ENCODE peak calls at places on chromosomes 4 and X, in five cellular contexts. K is HL-60, X is fibroblast of lung, H is AG10803, T is lower leg skin. R is an unnamed sample.
A peak's percentile ranks its signal among the peaks of the same experiment; 100 is the strongest.

GRCh38 chr4:70704333-70705145 is 16.2 kb downstream of the UTP3 start:
- DNase-seq in K (peak; percentile 42), X (peak; percentile 81), H (peak; percentile 61), T (peak; percentile 67), R (no peak)

GRCh38 chrX:105969487-105969886 is 69.0 kb downstream of the SERPINA7 start:
- DNase-seq in K (no peak), X (no peak), H (no peak), T (no peak), R (no peak)

GRCh38 chr4:90498175-90498574 is 371.0 kb downstream of the CCSER1 start:
- DNase-seq in K (no peak), X (no peak), H (no peak), T (no peak), R (no peak)

GRCh38 chrX:134171661-134172587 is 65.1 kb upstream of the CCDC160 start:
- DNase-seq in K (no peak), X (no peak), H (no peak), T (no peak), R (no peak)

GRCh38 chrX:24927372-24927771 is 88.4 kb downstream of the ARX start:
- DNase-seq in K (no peak), X (no peak), H (no peak), T (no peak), R (no peak)

GRCh38 chrX:152735101-152735500 is 1.5 kb downstream of the MAGEA12 start:
- DNase-seq in K (no peak), X (no peak), H (no peak), T (no peak), R (no peak)

GRCh38 chr4:8904666-8905065 is 33.0 kb upstream of the HMX1 start:
- DNase-seq in K (no peak), X (no peak), H (no peak), T (no peak), R (no peak)

GRCh38 chr4:112189754-112190153 is 41.8 kb upstream of the AP1AR start:
- DNase-seq in K (no peak), X (no peak), H (peak; percentile 20), T (no peak), R (no peak)

GRCh38 chr4:24791043-24791442 is 4.3 kb upstream of the SOD3 start:
- DNase-seq in K (no peak), X (no peak), H (no peak), T (no peak), R (no peak)

GRCh38 chr4:80069108-80069836 is 3.8 kb downstream of the ANTXR2 start:
- DNase-seq in K (no peak), X (peak; percentile 66), H (no peak), T (no peak), R (no peak)

GRCh38 chrX:47297874-47298273 is 65.1 kb downstream of the USP11 start:
- DNase-seq in K (no peak), X (no peak), H (no peak), T (no peak), R (no peak)

GRCh38 chr4:3773552-3774001 is 7.4 kb downstream of the ADRA2C start:
- DNase-seq in K (no peak), X (no peak), H (no peak), T (no peak), R (no peak)

GRCh38 chr4:149765630-149766029 is 50.0 kb downstream of the IQCM start:
- DNase-seq in K (peak; percentile 5), X (peak; percentile 70), H (peak; percentile 54), T (no peak), R (no peak)

GRCh38 chrX:71251456-71251973 is 2.4 kb downstream of the ZMYM3 start:
- DNase-seq in K (peak; percentile 35), X (no peak), H (no peak), T (no peak), R (no peak)

GRCh38 chr4:129641179-129641578 is 545.2 kb downstream of the C4orf33 start:
- DNase-seq in K (peak; percentile 73), X (peak; percentile 34), H (peak; percentile 40), T (peak; percentile 22), R (no peak)
- TF ChIP-seq CTCF in K (peak; percentile 53), X (peak; percentile 78), H (peak; percentile 71), T (no peak), R (peak; percentile 78)

GRCh38 chr4:92606227-92606626 is 302.5 kb downstream of the GRID2 start:
- DNase-seq in K (no peak), X (no peak), H (no peak), T (no peak), R (no peak)
- TF ChIP-seq CTCF in K (no peak), X (no peak), H (no peak), T (no peak), R (no peak)

GRCh38 chr4:73311428-73311827 is 52.8 kb upstream of the ANKRD17 start:
- DNase-seq in K (no peak), X (peak; percentile 41), H (peak; percentile 43), T (no peak), R (no peak)
- TF ChIP-seq CTCF in K (no peak), X (peak; percentile 21), H (peak; percentile 57), T (no peak), R (peak; percentile 34)

GRCh38 chrX:69158166-69159040 is 6.8 kb downstream of the PJA1 start:
- DNase-seq in K (peak; percentile 30), X (peak; percentile 72), H (peak; percentile 35), T (peak; percentile 25), R (no peak)
- TF ChIP-seq CTCF in K (no peak), X (peak; percentile 67), H (peak; percentile 59), T (no peak), R (peak; percentile 49)

GRCh38 chr4:109332926-109333464 is 30.5 kb upstream of the COL25A1 start:
- DNase-seq in K (no peak), X (no peak), H (peak; percentile 8), T (no peak), R (no peak)
- TF ChIP-seq CTCF in K (peak; percentile 1), X (peak; percentile 18), H (peak; percentile 31), T (no peak), R (peak; percentile 25)

GRCh38 chrX:128781506-128781905 is 729.3 kb upstream of the ACTRT1 start:
- DNase-seq in K (peak; percentile 16), X (no peak), H (no peak), T (no peak), R (no peak)
- TF ChIP-seq CTCF in K (no peak), X (no peak), H (no peak), T (no peak), R (peak; percentile 43)

GRCh38 chr4:26321326-26322276 is 787 bp downstream of the RBPJ start:
- DNase-seq in K (peak; percentile 44), X (peak; percentile 39), H (peak; percentile 27), T (no peak), R (no peak)

GRCh38 chr4:26320159-26320452 is 708 bp upstream of the RBPJ start:
- DNase-seq in K (no peak), X (no peak), H (peak; percentile 39), T (no peak), R (no peak)

GRCh38 chr4:26320453-26321325 is at the start of gene RBPJ:
- DNase-seq in K (peak; percentile 94), X (peak; percentile 99), H (peak; percentile 96), T (peak; percentile 92), R (peak; percentile 64)

GRCh38 chr4:26317766-26318165 is 3.0 kb upstream of the RBPJ start:
- DNase-seq in K (no peak), X (no peak), H (no peak), T (no peak), R (no peak)

GRCh38 chr4:26319467-26320158 is 1.2 kb upstream of the RBPJ start:
- DNase-seq in K (peak; percentile 100), X (peak; percentile 99), H (peak; percentile 100), T (peak; percentile 98), R (peak; percentile 68)
- TF ChIP-seq CTCF in K (no peak), X (peak; percentile 7), H (no peak), T (no peak), R (no peak)

GRCh38 chrX:41556958-41557357 is 109.8 kb downstream of the NYX start:
- DNase-seq in K (no peak), X (peak; percentile 29), H (peak; percentile 0), T (no peak), R (no peak)

GRCh38 chrX:41559235-41559634 is 112.1 kb downstream of the NYX start:
- DNase-seq in K (no peak), X (no peak), H (no peak), T (no peak), R (no peak)

GRCh38 chrX:41561045-41561444 is 113.9 kb downstream of the NYX start:
- DNase-seq in K (peak; percentile 52), X (peak; percentile 91), H (peak; percentile 68), T (peak; percentile 19), R (no peak)

GRCh38 chrX:41559662-41560061 is 112.5 kb downstream of the NYX start:
- DNase-seq in K (peak; percentile 42), X (peak; percentile 91), H (peak; percentile 74), T (peak; percentile 11), R (no peak)

DNA sequence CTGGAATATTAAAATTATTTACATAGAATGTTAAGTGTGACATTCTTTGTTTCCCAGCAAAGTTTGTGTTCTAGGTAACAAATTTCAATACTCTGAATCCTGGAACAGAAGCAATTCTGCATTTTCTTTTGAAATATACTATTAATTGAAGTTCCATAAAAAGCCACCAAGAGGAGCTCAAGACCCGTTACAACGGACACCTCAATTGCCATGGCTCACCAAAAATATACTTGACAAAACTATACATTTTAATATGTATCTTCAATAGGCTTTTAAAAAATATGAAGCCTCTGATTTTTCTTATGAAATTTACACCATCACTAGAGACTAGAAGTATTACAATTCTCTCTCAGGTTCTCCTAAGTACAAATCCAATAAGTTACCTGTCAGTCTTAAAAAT is 111.4 kb downstream of the NYX start:
- DNase-seq in K (peak; percentile 14), X (no peak), H (peak; percentile 20), T (no peak), R (no peak)
- TF ChIP-seq CTCF in K (no peak), X (peak; percentile 45), H (peak; percentile 49), T (no peak), R (peak; percentile 20)

R was measured in D721Med.